ENCODE peak calls at places on chromosome 21, in six cellular contexts. M, E, N, Q, F and Y are unnamed samples.

GRCh38 chr21:25717491-25718139 is 17.1 kb downstream of the ATP5PF start:
- DNase-seq in M (no peak), N (peak; percentile 67), Q (no peak), E (no peak), F (no peak), Y (peak; percentile 14)

GRCh38 chr21:31161157-31161556 is 122.9 kb upstream of the KRTAP19-8 start:
- DNase-seq in M (no peak), E (no peak), F (no peak), Q (no peak), N (no peak), Y (no peak)

GRCh38 chr21:15004721-15005370 is 60.0 kb downstream of the NRIP1 start:
- DNase-seq in N (no peak), F (no peak), M (no peak), Q (no peak), E (no peak), Y (no peak)

GRCh38 chr21:15421947-15422346 is 307.8 kb upstream of the USP25 start:
- DNase-seq in N (no peak), E (no peak), M (no peak), F (no peak), Q (no peak), Y (no peak)

GRCh38 chr21:28402616-28402989 is 590.1 kb downstream of the LTN1 start:
- DNase-seq in N (no peak), Q (no peak), M (no peak), F (no peak), E (no peak), Y (no peak)

GRCh38 chr21:27201197-27201596 is 234.3 kb upstream of the ADAMTS5 start:
- DNase-seq in N (no peak), F (no peak), M (no peak), Q (no peak), E (no peak), Y (no peak)

GRCh38 chr21:15549671-15550070 is 180.1 kb upstream of the USP25 start:
- DNase-seq in F (no peak), N (no peak), Q (no peak), E (no peak), M (no peak), Y (no peak)

GRCh38 chr21:29649370-29649963 is 290.3 kb downstream of the GRIK1 start:
- DNase-seq in E (no peak), N (no peak), Q (no peak), F (no peak), M (no peak), Y (peak; percentile 26)

GRCh38 chr21:33364830-33365229 is 38.4 kb upstream of the IFNGR2 start:
- DNase-seq in E (no peak), Q (no peak), F (no peak), N (no peak), M (no peak), Y (no peak)

GRCh38 chr21:33360871-33361602 is 36.3 kb downstream of the IFNAR1 start:
- DNase-seq in F (peak; percentile 80), E (peak; percentile 88), Q (peak; percentile 39), M (no peak), N (peak; percentile 77), Y (peak; percentile 75)

GRCh38 chr21:33359446-33359845 is 34.7 kb downstream of the IFNAR1 start:
- DNase-seq in E (no peak), M (no peak), F (no peak), Q (no peak), N (no peak), Y (no peak)

GRCh38 chr21:33360281-33360680 is 35.5 kb downstream of the IFNAR1 start:
- DNase-seq in F (no peak), M (no peak), N (peak; percentile 66), Q (no peak), E (no peak), Y (no peak)

GRCh38 chr21:33362044-33362555 is 37.3 kb downstream of the IFNAR1 start:
- DNase-seq in Q (no peak), N (no peak), E (no peak), F (no peak), M (no peak), Y (peak; percentile 94)
- TF ChIP-seq POLR2AphosphoS5 in Q (peak; percentile 99), N (no peak), E (no peak), F (peak; percentile 65), M (no peak), Y (peak; percentile 85)

GRCh38 chr21:45128613-45129226 is 54.3 kb downstream of the ADARB1 start:
- DNase-seq in M (peak; percentile 53), Q (no peak), E (peak; percentile 70), N (peak; percentile 81), F (peak; percentile 87), Y (peak; percentile 54)
- TF ChIP-seq POLR2AphosphoS5 in M (no peak), Q (no peak), E (no peak), N (peak; percentile 27), F (peak; percentile 52), Y (no peak)

DNA sequence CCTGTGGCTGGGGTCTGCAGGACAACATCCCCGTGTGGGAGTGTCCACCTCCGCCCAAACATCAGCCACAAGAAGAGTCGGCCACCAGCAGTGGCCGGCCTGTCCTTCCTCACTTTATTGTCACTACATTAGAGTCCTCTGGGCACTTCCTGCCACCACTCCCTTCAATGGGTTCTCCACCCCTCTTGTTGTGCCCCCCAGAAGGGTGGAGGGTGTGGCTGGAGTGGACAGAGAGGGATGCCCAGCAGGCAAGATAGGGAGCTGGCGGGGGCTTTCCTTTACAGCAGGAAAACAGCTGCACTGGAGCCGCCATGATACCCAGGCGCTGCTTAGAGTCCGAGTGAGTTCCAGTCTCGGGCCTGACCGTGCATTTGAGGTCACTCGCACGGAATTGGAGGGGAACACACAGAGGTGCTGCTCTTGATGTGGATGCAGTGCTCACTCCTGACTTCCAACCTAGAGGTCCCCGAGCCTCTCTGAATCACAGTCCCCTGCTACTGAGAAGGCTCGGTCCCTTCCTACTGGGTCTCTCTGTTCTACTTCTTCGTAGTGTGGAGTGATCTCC is 40.7 kb downstream of the VPS26C start:
- DNase-seq in F (no peak), E (no peak), Q (no peak), N (no peak), M (no peak), Y (no peak)
- TF ChIP-seq POLR2AphosphoS5 in F (no peak), E (no peak), Q (no peak), N (no peak), M (no peak), Y (no peak)

DNA sequence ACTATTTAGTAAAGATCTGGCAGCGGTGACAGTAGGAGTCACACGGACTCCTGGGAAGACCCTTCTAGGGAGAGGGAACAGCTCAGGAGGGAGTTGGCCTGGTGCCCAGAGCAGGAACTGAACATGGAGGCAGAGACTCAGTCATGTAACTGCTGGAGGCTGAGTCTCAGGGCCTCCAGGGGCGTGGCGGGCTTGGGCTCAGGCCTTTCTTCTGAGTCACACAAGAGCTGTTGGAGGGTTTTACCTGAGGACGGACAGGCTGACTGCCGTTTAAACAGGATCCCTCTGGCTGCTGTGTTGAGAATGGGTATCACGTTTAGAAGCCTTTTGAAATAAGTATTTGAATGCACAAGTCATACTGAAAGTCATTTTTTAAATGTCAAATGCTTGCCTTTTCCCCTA is 7.2 kb upstream of the ETS2 start:
- DNase-seq in M (peak; percentile 87), E (no peak), N (no peak), F (no peak), Q (no peak), Y (no peak)
- TF ChIP-seq POLR2AphosphoS5 in M (peak; percentile 67), E (no peak), N (no peak), F (no peak), Q (no peak), Y (no peak)

GRCh38 chr21:46184625-46185555 is 631 bp upstream of the SPATC1L start:
- DNase-seq in Q (no peak), F (peak; percentile 94), E (peak; percentile 86), M (peak; percentile 8), N (peak; percentile 95), Y (no peak)

GRCh38 chr21:46185717-46186116 is 1.5 kb upstream of the SPATC1L start:
- DNase-seq in Q (no peak), E (no peak), M (no peak), F (no peak), N (no peak), Y (no peak)

GRCh38 chr21:46182548-46183336 is 1.5 kb downstream of the SPATC1L start:
- DNase-seq in N (no peak), F (peak; percentile 71), Q (no peak), E (no peak), M (no peak), Y (no peak)

GRCh38 chr21:46181953-46182547 is 2.2 kb downstream of the SPATC1L start:
- DNase-seq in Q (no peak), F (peak; percentile 64), M (no peak), N (no peak), E (no peak), Y (no peak)

GRCh38 chr21:46183910-46184624 is at the start of gene SPATC1L:
- DNase-seq in M (no peak), N (peak; percentile 86), F (peak; percentile 89), E (no peak), Q (peak; percentile 58), Y (peak; percentile 18)
- TF ChIP-seq POLR2AphosphoS5 in M (no peak), N (no peak), F (peak; percentile 12), E (no peak), Q (no peak), Y (peak; percentile 21)

DNA sequence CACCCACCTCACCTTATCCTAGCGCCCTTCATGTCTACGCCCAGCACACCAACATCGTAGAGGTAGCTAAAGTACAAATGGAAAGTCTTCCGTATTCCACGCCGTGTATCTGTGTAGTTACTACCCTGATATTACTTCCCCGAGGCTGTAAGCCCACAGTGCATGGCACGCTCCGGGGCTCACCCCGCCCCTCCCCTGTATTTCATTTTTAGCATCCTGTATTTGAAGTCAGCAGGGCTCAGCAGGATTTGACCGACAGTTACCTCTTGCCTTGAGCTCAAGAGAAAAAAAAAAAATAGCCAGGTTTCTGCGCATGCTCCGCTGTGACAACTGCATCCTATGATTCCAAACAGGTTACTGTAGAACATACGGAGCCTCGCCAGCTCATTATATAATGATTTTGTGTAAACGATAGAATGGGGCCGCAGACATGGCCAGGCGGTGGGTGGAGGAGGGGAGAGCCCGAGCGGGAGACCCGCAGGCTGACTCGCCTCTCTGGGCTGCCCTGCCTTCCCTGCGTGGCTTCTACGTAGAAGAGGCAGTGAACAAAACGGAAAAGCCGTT is 1.3 kb downstream of the ABCG1 start:
- DNase-seq in E (no peak), M (no peak), Q (no peak), F (peak; percentile 89), N (peak; percentile 91), Y (peak; percentile 20)
- TF ChIP-seq POLR2AphosphoS5 in E (peak; percentile 24), M (no peak), Q (no peak), F (peak; percentile 59), N (no peak), Y (no peak)